ENCODE peak calls at places on chromosomes 11 and 22, in six cellular contexts. G is IMR-90, L is mesendoderm, D is tibial nerve, J is heart right ventricle, E is neural progenitor cell. W is an unnamed sample. For H3K4me1, the result is how much of the 10 kb centered on the place peaks cover.

GRCh38 chr11:87046824-87047223 is 9.1 kb downstream of the TMEM135 start:
- DNase-seq in D (no peak), G (no peak), E (no peak), J (no peak), L (no peak), W (no peak)

GRCh38 chr22:42608481-42609361 is 6.0 kb downstream of the POLDIP3 start:
- DNase-seq in D (no peak), E (peak), L (peak), G (peak), J (no peak), W (no peak)

GRCh38 chr11:37916331-37916730 is 1318.3 kb upstream of the RAG2 start:
- DNase-seq in L (peak), G (no peak), D (no peak), J (no peak), E (no peak), W (no peak)

GRCh38 chr11:32386770-32387377 is 48.5 kb downstream of the WT1 start:
- DNase-seq in E (no peak), J (no peak), G (peak), D (no peak), L (peak), W (peak)

GRCh38 chr11:120400564-120401364 is 64.6 kb downstream of the ARHGEF12 start:
- DNase-seq in L (peak), J (no peak), E (no peak), G (peak), D (no peak), W (peak)

GRCh38 chr11:44030276-44030932 is 17.4 kb upstream of the ACCSL start:
- DNase-seq in L (peak), J (peak), D (no peak), G (peak), E (peak), W (peak)

GRCh38 chr22:46072030-46072881 is 78.1 kb upstream of the PPARA start:
- DNase-seq in J (peak), E (peak), L (peak), D (peak), G (peak), W (peak)

GRCh38 chr22:45212992-45213751 is 27.5 kb downstream of the KIAA0930 start:
- DNase-seq in E (no peak), D (no peak), G (peak), L (no peak), J (peak), W (peak)

GRCh38 chr11:100684101-100685065 is 2.7 kb upstream of the ARHGAP42 start:
- DNase-seq in D (no peak), J (no peak), L (no peak), G (no peak), E (no peak), W (no peak)

GRCh38 chr11:69609351-69609750 is 31.6 kb upstream of the CCND1 start:
- DNase-seq in E (no peak), L (no peak), G (peak), J (no peak), D (no peak), W (no peak)

GRCh38 chr22:40703174-40703573 is 23.9 kb downstream of the MCHR1 start:
- DNase-seq in E (no peak), J (no peak), L (peak), G (no peak), D (no peak), W (no peak)

GRCh38 chr11:27672836-27673464 is 27.3 kb downstream of the BDNF start:
- DNase-seq in E (no peak), J (no peak), G (peak), L (no peak), D (no peak), W (no peak)

GRCh38 chr22:49183826-49184216 is 643.9 kb downstream of the BRD1 start:
- DNase-seq in L (no peak), J (no peak), E (no peak), D (no peak), G (no peak), W (no peak)

GRCh38 chr11:62494246-62494645 is 52.4 kb downstream of the AHNAK start:
- DNase-seq in L (no peak), D (no peak), J (no peak), E (no peak), G (no peak), W (no peak)

GRCh38 chr11:72974487-72975205 is 160.4 kb downstream of the ATG16L2 start:
- DNase-seq in D (no peak), L (no peak), G (no peak), E (no peak), J (no peak), W (no peak)

GRCh38 chr22:23398701-23399366 is 181.3 kb downstream of the IGLL1 start:
- DNase-seq in E (no peak), L (peak), J (no peak), G (no peak), D (no peak), W (no peak)

GRCh38 chr11:125332821-125333220 is 163.2 kb downstream of the FEZ1 start:
- DNase-seq in L (no peak), G (no peak), J (no peak), E (no peak), D (no peak), W (no peak)

GRCh38 chr22:37148742-37149665 is 712 bp downstream of the IL2RB start:
- DNase-seq in J (no peak), L (no peak), D (no peak), G (no peak), E (no peak), W (no peak)

GRCh38 chr11:11640996-11641395 is 19.2 kb upstream of the GALNT18 start:
- DNase-seq in L (no peak), G (no peak), J (no peak), D (no peak), E (no peak), W (no peak)

GRCh38 chr11:94938399-94939055 is 34.8 kb downstream of the CWC15 start:
- DNase-seq in E (no peak), D (peak), J (peak), G (peak), L (no peak), W (no peak)

GRCh38 chr11:17559341-17560087 is 12.5 kb downstream of the OTOG start:
- DNase-seq in G (no peak), D (no peak), J (no peak), L (no peak), E (no peak), W (no peak)

GRCh38 chr11:104823638-104824037 is 74.6 kb downstream of the CASP12 start:
- DNase-seq in E (no peak), G (no peak), D (no peak), L (peak), J (no peak), W (no peak)

GRCh38 chr22:36104988-36105387 is 55.6 kb downstream of the APOL3 start:
- DNase-seq in L (no peak), J (no peak), E (no peak), D (no peak), G (peak), W (no peak)

GRCh38 chr22:41885116-41885515 is 29.8 kb downstream of the SHISA8 start:
- DNase-seq in J (no peak), E (no peak), L (no peak), D (no peak), G (no peak), W (no peak)

GRCh38 chr11:114078423-114078822 is 18.9 kb downstream of the ZBTB16 start:
- DNase-seq in G (no peak), J (no peak), E (peak), L (peak), D (no peak), W (no peak)

GRCh38 chr22:38699784-38700183 is 959 bp downstream of the JOSD1 start:
- DNase-seq in L (peak), G (peak), J (no peak), D (no peak), E (no peak), W (peak)

GRCh38 chr11:109606256-109606655 is 184.3 kb downstream of the C11orf87 start:
- DNase-seq in L (no peak), J (no peak), E (no peak), G (no peak), D (no peak), W (no peak)

GRCh38 chr11:130854483-130854882 is 61.8 kb downstream of the SNX19 start:
- DNase-seq in G (no peak), J (no peak), E (no peak), L (no peak), D (no peak), W (no peak)

GRCh38 chr22:17562906-17563870 is at the start of gene SLC25A18:
- DNase-seq in G (no peak), D (no peak), L (peak), E (peak), J (peak), W (peak)

GRCh38 chr11:120571476-120571875 is 59.9 kb downstream of the GRIK4 start:
- DNase-seq in E (no peak), D (no peak), G (no peak), J (no peak), L (no peak), W (no peak)

GRCh38 chr11:128291043-128291442 is 296.3 kb downstream of the ETS1 start:
- DNase-seq in G (no peak), J (peak), E (no peak), D (no peak), L (no peak), W (no peak)

GRCh38 chr11:95923730-95924413 is at the start of gene MTMR2:
- DNase-seq in J (peak), G (peak), D (peak), L (peak), E (peak), W (peak)

GRCh38 chr11:93529707-93530467 is 13.3 kb downstream of the SMCO4 start:
- DNase-seq in D (no peak), E (no peak), L (no peak), G (peak), J (no peak), W (no peak)

GRCh38 chr11:57546869-57547518 is 9.6 kb downstream of the SMTNL1 start:
- DNase-seq in L (peak), D (no peak), G (peak), J (no peak), E (peak), W (no peak)

DNA sequence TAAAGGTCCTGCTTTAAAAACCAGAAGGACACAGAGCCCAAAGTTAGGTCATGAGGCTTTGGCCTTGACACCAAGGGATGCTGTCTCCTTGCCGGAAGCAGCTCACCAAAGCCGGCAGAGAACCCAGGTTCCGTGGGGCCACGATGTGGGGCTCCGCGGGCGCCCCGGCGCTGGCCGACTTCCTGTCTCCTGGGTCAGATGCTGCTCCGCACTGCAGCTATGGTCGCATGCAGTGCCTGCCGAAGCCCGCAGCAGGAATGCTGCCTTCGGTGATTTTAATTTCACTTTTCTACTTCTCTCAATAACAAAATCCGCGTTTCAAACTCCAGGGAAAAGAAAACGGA is 454 bp upstream of the OTUB1 start:
- DNase-seq in D (no peak), L (no peak), G (no peak), J (peak), E (no peak), W (no peak)
- H3K4me1 ChIP-seq in D (under half), L (under half), G (under half), J (under half), E (under half), W (under half)

GRCh38 chr11:73982990-73983763 is 534 bp upstream of the UCP2 start:
- DNase-seq in E (peak), D (peak), G (peak), L (peak), J (peak), W (peak)
- H3K27ac ChIP-seq in E (peak), D (peak), G (peak), L (peak), J (peak), W (peak)

GRCh38 chr11:19987243-19987870 is 172.9 kb downstream of the DBX1 start:
- DNase-seq in L (peak), D (no peak), E (no peak), G (no peak), J (no peak), W (no peak)

GRCh38 chr11:19985106-19985505 is 175.2 kb downstream of the DBX1 start:
- DNase-seq in J (no peak), E (no peak), G (no peak), L (no peak), D (no peak), W (no peak)

GRCh38 chr11:19982761-19983495 is 177.3 kb downstream of the DBX1 start:
- DNase-seq in L (no peak), E (no peak), G (peak), D (no peak), J (no peak), W (peak)

GRCh38 chr11:19980957-19981669 is 179.2 kb downstream of the DBX1 start:
- DNase-seq in E (no peak), J (no peak), G (peak), D (no peak), L (no peak), W (no peak)

GRCh38 chr11:19984048-19984742 is 176.1 kb downstream of the DBX1 start:
- DNase-seq in J (no peak), L (no peak), D (no peak), G (no peak), E (no peak), W (no peak)
- H3K4me1 ChIP-seq in J (under half), L (under half), D (under half), G (under half), E (under half), W (under half)

GRCh38 chr11:68324241-68324640 is 11.8 kb downstream of the LRP5 start:
- DNase-seq in E (no peak), J (no peak), L (no peak), G (no peak), D (no peak), W (no peak)

GRCh38 chr11:68325894-68326220 is 13.5 kb downstream of the LRP5 start:
- DNase-seq in D (no peak), E (no peak), G (no peak), J (no peak), L (no peak), W (no peak)

GRCh38 chr11:68325183-68325893 is 12.9 kb downstream of the LRP5 start:
- DNase-seq in J (no peak), E (peak), L (no peak), D (no peak), G (no peak), W (no peak)

GRCh38 chr11:68326334-68327215 is 14.2 kb downstream of the LRP5 start:
- DNase-seq in J (no peak), E (no peak), G (no peak), D (no peak), L (no peak), W (no peak)

GRCh38 chr11:68324695-68325094 is 12.3 kb downstream of the LRP5 start:
- DNase-seq in D (no peak), G (no peak), J (no peak), L (no peak), E (no peak), W (no peak)
- H3K27ac ChIP-seq in D (no peak), G (no peak), J (peak), L (no peak), E (no peak), W (no peak)

GRCh38 chr11:10302744-10303557 is 1.9 kb upstream of the ADM start:
- DNase-seq in D (peak), G (peak), J (peak), E (peak), L (peak), W (peak)

GRCh38 chr11:10303558-10304363 is 1.1 kb upstream of the ADM start:
- DNase-seq in D (no peak), J (peak), G (peak), E (peak), L (peak), W (peak)

GRCh38 chr11:10305964-10306918 is 1.4 kb downstream of the ADM start:
- DNase-seq in E (peak), J (peak), G (peak), D (no peak), L (peak), W (peak)

GRCh38 chr11:10305262-10305963 is 540 bp downstream of the ADM start:
- DNase-seq in L (peak), J (peak), D (no peak), E (peak), G (peak), W (peak)

DNA sequence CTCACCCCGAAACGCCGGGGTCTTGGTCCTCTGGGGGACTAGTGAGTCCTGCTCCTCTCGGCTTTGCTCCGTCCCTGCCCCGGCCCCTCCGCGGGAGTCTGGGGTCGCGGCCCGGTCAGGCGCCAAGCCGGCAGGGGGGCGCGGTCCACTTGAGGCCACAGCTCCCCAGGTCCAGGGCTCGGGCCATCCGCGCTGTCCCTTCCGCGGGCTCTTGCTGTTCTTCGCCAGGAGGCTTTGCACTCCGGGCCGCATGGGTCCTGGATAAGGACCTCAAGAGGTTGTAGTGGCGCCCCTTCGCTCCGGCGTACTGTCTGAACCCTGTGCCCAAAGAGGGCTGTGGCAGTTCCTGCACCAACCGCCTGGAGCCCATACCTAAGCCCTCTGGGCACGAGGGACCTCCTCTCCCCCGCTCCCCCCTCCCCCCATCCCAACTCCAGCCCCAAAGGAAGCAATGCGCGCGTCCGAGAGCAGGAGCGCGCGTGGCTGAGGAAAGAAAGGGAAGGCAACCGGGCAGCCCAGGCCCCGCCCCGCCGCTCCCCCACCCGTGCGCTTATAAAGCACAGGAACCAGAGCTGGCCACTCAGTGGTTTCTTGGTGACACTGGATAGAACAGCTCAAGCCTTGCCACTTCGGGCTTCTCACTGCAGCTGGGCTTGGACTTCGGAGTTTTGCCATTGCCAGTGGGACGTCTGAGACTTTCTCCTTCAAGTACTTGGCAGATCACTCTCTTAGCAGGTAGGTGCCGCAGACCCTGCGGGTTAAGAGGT is at the start of gene ADM:
- DNase-seq in J (peak), D (peak), L (peak), G (peak), E (peak), W (peak)
- H3K4me1 ChIP-seq in J (under half), D (under half), L (under half), G (under half), E (under half), W (under half)

GRCh38 chr11:64888406-64888757 is 10.0 kb upstream of the EHD1 start:
- DNase-seq in E (no peak), J (no peak), L (no peak), G (no peak), D (no peak), W (no peak)

GRCh38 chr11:64885367-64886286 is 7.2 kb upstream of the EHD1 start:
- DNase-seq in E (no peak), J (no peak), G (peak), D (no peak), L (no peak), W (no peak)

GRCh38 chr11:64887234-64887756 is 8.9 kb upstream of the EHD1 start:
- DNase-seq in E (no peak), J (no peak), G (no peak), L (no peak), D (no peak), W (no peak)

GRCh38 chr11:64888761-64889511 is 10.5 kb upstream of the EHD1 start:
- DNase-seq in J (no peak), G (no peak), L (peak), D (no peak), E (no peak), W (no peak)

DNA sequence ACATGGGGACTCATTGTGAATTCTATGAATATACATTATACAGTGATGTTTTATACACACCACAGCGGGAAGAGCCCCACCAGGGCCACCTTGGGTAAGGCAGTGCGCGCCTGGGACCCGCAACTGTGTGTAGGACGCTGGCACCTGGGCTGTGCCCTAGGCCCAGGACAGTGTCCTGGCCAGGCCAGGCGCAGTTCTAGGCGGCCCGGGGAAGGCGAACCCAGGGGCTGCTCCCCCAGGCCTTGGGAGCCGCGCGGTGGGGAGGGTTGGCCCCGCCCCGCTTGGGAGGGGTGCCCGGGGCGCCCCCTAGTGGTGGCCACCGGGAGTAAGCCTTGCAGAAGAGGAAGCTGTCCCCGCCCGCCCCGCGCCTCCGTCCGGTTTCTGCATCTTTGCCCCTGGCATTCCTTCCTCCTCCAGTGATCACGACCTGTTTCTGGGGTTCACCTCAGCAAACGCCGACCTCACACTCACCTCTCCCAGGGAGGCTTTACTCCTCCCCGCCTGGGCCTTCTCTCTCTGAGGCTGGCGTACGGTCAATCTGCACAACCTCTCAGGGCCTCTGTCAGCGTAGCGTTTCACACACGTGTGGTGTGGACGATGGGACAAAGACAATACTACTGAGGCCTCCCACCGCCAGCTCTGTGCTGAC is 9.5 kb upstream of the EHD1 start:
- DNase-seq in E (peak), G (no peak), L (peak), J (peak), D (peak), W (peak)
- H3K27ac ChIP-seq in E (no peak), G (peak), L (no peak), J (peak), D (peak), W (no peak)

GRCh38 chr11:47268448-47269001 is 1.4 kb upstream of the MADD start:
- DNase-seq in L (no peak), D (no peak), G (no peak), E (no peak), J (no peak), W (no peak)
- H3K4me1 ChIP-seq in L (under half), D (under half), G (under half), E (under half), J (under half), W (under half)

GRCh38 chr11:75369846-75370245 is 18.4 kb upstream of the ARRB1 start:
- DNase-seq in L (no peak), E (no peak), D (no peak), J (no peak), G (no peak), W (no peak)

GRCh38 chr11:75365711-75366181 is 14.3 kb upstream of the ARRB1 start:
- DNase-seq in E (no peak), L (no peak), J (no peak), G (peak), D (no peak), W (no peak)
- H3K27ac ChIP-seq in E (no peak), L (no peak), J (no peak), G (no peak), D (no peak), W (no peak)

DNA sequence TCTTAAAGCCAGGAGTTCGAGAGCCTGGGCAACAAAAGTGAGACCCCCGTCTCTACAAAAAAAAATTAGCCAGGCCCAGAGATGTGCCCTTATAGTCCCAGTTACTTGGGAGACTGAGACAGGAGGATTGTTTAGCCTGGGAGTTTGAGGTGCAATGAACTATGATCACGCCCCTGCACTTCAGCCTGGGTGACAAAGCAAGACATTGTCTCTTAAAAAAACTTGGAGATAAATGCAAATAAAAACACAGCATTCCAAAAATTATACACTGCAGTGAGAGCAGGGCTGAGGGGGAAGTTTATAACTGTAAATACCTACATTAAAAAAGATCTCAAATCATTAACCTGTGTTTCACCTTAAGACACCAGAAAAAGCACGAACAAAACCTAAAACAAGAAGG is 22.1 kb downstream of the AP2A2 start:
- DNase-seq in G (no peak), J (no peak), E (no peak), L (no peak), D (no peak), W (no peak)
- H3K4me1 ChIP-seq in G (under half), J (under half), E (under half), L (under half), D (under half), W (under half)

W was measured in cardiac muscle cell.